ENCODE peak calls at places on chromosome 18, in five cellular contexts. Q, N, G, R and L are unnamed samples. For H3K27me3, the result is how much of the 10 kb centered on the place peaks cover.

GRCh38 chr18:79982736-79983135 is 5.6 kb downstream of the TXNL4A start:
- DNase-seq in Q (no peak), N (no peak), G (no peak), R (no peak), L (peak)

GRCh38 chr18:43341014-43341413 is 63.7 kb upstream of the SYT4 start:
- DNase-seq in Q (no peak), N (no peak), G (no peak), R (no peak), L (no peak)

GRCh38 chr18:67862069-67862468 is 345.5 kb upstream of the DSEL start:
- DNase-seq in Q (no peak), N (no peak), G (no peak), R (no peak), L (peak)

GRCh38 chr18:24792164-24792563 is 331.7 kb downstream of the HRH4 start:
- DNase-seq in Q (no peak), N (no peak), G (no peak), R (no peak), L (peak)

GRCh38 chr18:32803571-32803970 is 30.7 kb upstream of the KLHL14 start:
- DNase-seq in Q (no peak), N (no peak), G (no peak), R (no peak), L (no peak)

GRCh38 chr18:8661754-8662573 is 43.4 kb upstream of the MTCL1 start:
- DNase-seq in Q (no peak), N (no peak), G (no peak), R (no peak), L (peak)

GRCh38 chr18:62334110-62334509 is 9.0 kb downstream of the TNFRSF11A start:
- DNase-seq in Q (no peak), N (no peak), G (no peak), R (no peak), L (peak)

GRCh38 chr18:355678-356077 is 87.8 kb upstream of the THOC1 start:
- DNase-seq in Q (no peak), N (no peak), G (no peak), R (no peak), L (no peak)

GRCh38 chr18:6044773-6045172 is 149.5 kb upstream of the TMEM200C start:
- DNase-seq in Q (no peak), N (no peak), G (no peak), R (no peak), L (peak)

GRCh38 chr18:33946322-33946721 is 278.4 kb downstream of the NOL4 start:
- DNase-seq in Q (no peak), N (no peak), G (no peak), R (no peak), L (no peak)

GRCh38 chr18:13316066-13316465 is 97.5 kb downstream of the LDLRAD4 start:
- DNase-seq in Q (no peak), N (no peak), G (no peak), R (no peak), L (no peak)

GRCh38 chr18:11108956-11109355 is 40.4 kb downstream of the PIEZO2 start:
- DNase-seq in Q (no peak), N (no peak), G (no peak), R (no peak), L (no peak)

GRCh38 chr18:8177330-8178016 is 431.8 kb upstream of the RAB12 start:
- DNase-seq in Q (no peak), N (no peak), G (no peak), R (no peak), L (peak)

GRCh38 chr18:63177259-63177658 is 142.3 kb downstream of the BCL2 start:
- DNase-seq in Q (no peak), N (no peak), G (no peak), R (no peak), L (no peak)

GRCh38 chr18:23648930-23649622 is 13.6 kb downstream of the ANKRD29 start:
- DNase-seq in Q (no peak), N (no peak), G (no peak), R (no peak), L (no peak)

GRCh38 chr18:14978962-14979535 is 231.1 kb downstream of the ANKRD30B start:
- DNase-seq in Q (no peak), N (no peak), G (no peak), R (no peak), L (no peak)

GRCh38 chr18:58229162-58229561 is 185.1 kb downstream of the NEDD4L start:
- DNase-seq in Q (no peak), N (no peak), G (no peak), R (no peak), L (no peak)

GRCh38 chr18:79588131-79588635 is 91.4 kb upstream of the CTDP1 start:
- DNase-seq in Q (no peak), N (no peak), G (no peak), R (peak), L (no peak)

GRCh38 chr18:44198296-44199284 is 482.1 kb upstream of the SETBP1 start:
- DNase-seq in Q (no peak), N (no peak), G (no peak), R (peak), L (no peak)

GRCh38 chr18:40355701-40356100 is 1599.3 kb upstream of the PIK3C3 start:
- DNase-seq in Q (no peak), N (no peak), G (no peak), R (no peak), L (peak)

GRCh38 chr18:5600376-5601071 is 56.7 kb upstream of the EPB41L3 start:
- DNase-seq in Q (no peak), N (no peak), G (no peak), R (no peak), L (peak)

GRCh38 chr18:36757081-36757480 is 71.7 kb downstream of the TPGS2 start:
- DNase-seq in Q (no peak), N (peak), G (no peak), R (no peak), L (peak)

GRCh38 chr18:23857756-23858155 is 156.8 kb upstream of the TTC39C start:
- DNase-seq in Q (no peak), N (no peak), G (no peak), R (peak), L (peak)

GRCh38 chr18:23422751-23423418 is 30.2 kb upstream of the RIOK3 start:
- DNase-seq in Q (no peak), N (peak), G (no peak), R (peak), L (peak)

GRCh38 chr18:50895350-50896045 is 16.6 kb downstream of the ME2 start:
- DNase-seq in Q (no peak), N (no peak), G (no peak), R (no peak), L (no peak)

GRCh38 chr18:49819768-49820662 is 6.7 kb upstream of the ACAA2 start:
- DNase-seq in Q (no peak), N (no peak), G (no peak), R (no peak), L (no peak)

GRCh38 chr18:66646622-66647021 is 42.7 kb upstream of the CDH19 start:
- DNase-seq in Q (no peak), N (no peak), G (no peak), R (no peak), L (no peak)

GRCh38 chr18:22152093-22152492 is 17.3 kb upstream of the GATA6 start:
- DNase-seq in Q (no peak), N (no peak), G (no peak), R (no peak), L (no peak)

GRCh38 chr18:45518770-45519169 is 96.5 kb upstream of the SLC14A2 start:
- DNase-seq in Q (no peak), N (no peak), G (no peak), R (no peak), L (no peak)

DNA sequence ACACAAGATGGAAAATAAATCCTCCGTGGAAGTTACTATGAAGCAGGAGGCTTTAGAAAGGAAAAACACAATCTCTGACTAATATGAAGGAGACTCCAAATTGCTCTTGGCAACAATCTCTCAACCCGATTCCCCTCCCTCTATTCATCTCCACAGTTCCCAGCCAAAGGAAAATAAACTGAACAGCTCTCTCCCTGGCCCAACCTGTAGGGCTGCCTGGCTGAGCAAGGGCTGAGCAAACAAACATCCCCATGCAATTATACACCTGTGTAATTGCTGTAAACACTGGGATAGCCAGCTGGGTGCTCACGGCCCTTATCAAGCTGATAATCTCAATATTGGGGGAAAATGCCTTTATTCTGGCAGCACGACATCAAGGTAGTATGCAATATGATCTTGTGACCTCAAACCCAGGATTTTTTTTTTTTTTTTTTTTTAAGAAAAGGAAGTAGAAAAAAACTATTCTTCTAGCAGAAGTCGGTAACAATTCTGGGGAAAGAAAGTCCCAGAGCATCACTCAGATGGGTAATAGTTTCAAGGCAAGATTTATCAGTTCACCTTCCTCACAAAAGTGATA is 203.3 kb upstream of the SMAD2 start:
- DNase-seq in Q (no peak), N (no peak), G (no peak), R (no peak), L (no peak)
- H3K27me3 ChIP-seq in Q (under half), N (under half), G (under half), R (under half), L (half or more)

DNA sequence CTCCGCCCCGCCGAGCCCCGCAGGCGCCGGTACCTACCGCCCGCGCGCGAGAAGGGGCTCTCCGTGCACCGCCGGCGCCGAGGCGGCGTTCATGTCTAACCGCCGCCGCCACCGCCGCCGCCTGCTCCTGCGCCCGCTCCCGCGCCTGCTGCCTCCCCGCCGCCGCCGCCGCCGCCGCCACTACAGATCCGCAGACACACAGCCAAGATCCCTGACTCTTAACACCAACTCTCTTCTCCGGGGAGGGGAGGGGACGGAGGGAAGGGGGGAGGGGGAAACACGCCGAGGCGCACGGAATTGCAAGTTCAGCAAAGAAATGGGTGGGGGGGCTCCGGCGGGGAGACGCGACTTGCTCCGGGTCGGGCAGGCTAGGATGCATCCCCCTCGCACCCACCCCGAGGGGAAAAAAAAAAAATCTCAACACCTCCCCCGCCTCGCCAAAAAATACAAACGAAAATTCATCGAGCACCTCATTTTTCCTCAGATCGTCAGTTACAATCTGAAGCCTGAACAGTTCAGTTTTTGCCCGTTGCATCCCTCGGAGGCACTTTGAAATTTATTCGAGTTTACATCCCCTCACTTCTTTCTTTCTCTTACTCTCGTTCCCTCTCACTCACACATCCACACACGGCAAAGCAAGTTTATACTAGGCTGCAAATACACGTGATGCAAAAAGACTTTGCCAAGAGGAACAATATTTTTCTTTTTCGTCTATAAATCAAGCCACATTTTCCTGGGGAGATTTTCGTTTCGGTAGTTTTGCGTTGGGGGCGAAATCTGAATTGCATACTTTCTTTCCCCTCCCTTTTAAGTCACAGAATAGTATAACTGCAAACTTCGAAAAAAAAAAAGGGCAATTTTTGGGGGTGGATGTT is at the start of gene TCF4:
- DNase-seq in Q (peak), N (no peak), G (peak), R (peak), L (peak)
- TF ChIP-seq POLR2A in Q (no peak), N (no peak), G (no peak), R (peak), L (no peak)

GRCh38 chr18:26545737-26546136 is 2.6 kb downstream of the KCTD1 start:
- DNase-seq in Q (no peak), N (no peak), G (no peak), R (no peak), L (no peak)

GRCh38 chr18:26546170-26546874 is 2.0 kb downstream of the KCTD1 start:
- DNase-seq in Q (no peak), N (no peak), G (no peak), R (no peak), L (no peak)

GRCh38 chr18:26547302-26548143 is 830 bp downstream of the KCTD1 start:
- DNase-seq in Q (peak), N (no peak), G (peak), R (peak), L (peak)

GRCh38 chr18:26548144-26549102 is at the start of gene KCTD1:
- DNase-seq in Q (peak), N (peak), G (peak), R (peak), L (peak)

DNA sequence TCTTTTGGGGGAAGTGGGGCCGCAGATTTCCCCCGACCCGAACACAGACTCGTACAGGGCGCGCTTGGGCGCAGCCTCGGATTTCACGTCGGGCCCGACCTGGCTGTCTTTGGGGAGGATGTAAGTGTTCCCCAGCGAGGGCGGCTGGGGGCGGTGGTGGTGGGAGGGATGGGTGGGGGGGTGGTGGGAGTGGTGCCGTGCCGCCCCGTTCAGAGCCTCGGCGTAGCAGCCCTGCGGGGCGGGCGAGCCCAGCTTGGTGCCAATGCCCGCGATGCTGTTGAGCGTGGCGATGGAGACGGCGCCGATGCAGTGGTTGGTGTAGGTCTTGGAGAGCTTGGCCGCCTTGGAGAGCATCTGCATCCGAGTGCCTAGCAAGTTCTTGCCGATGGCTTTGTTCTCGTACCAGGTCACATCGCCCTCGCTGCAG is 1.5 kb downstream of the KCTD1 start:
- DNase-seq in Q (no peak), N (no peak), G (peak), R (no peak), L (no peak)
- H3K27me3 ChIP-seq in Q (under half), N (under half), G (under half), R (under half), L (under half)

GRCh38 chr18:74291771-74292540 is at the start of gene CYB5A:
- DNase-seq in Q (peak), N (peak), G (peak), R (peak), L (peak)
- TF ChIP-seq POLR2A in Q (peak), N (no peak), G (no peak), R (no peak), L (no peak)

GRCh38 chr18:59699061-59699460 is 1.8 kb upstream of the CCBE1 start:
- DNase-seq in Q (no peak), N (no peak), G (no peak), R (no peak), L (no peak)

GRCh38 chr18:59696311-59697235 is 650 bp downstream of the CCBE1 start:
- DNase-seq in Q (peak), N (no peak), G (no peak), R (no peak), L (peak)

GRCh38 chr18:59694824-59695223 is 2.4 kb downstream of the CCBE1 start:
- DNase-seq in Q (no peak), N (no peak), G (no peak), R (no peak), L (no peak)

GRCh38 chr18:59697236-59697932 is at the start of gene CCBE1:
- DNase-seq in Q (peak), N (peak), G (peak), R (peak), L (peak)

GRCh38 chr18:59695551-59695950 is 1.7 kb downstream of the CCBE1 start:
- DNase-seq in Q (no peak), N (no peak), G (no peak), R (no peak), L (no peak)
- H3K27me3 ChIP-seq in Q (under half), N (under half), G (half or more), R (under half), L (under half)